ENCODE peak calls at places on chromosomes 16 and 17, in five cellular contexts. P is heart right ventricle, I is heart left ventricle, T is OCI-LY7, B is choroid plexus epithelial cell. D is an unnamed sample.

GRCh38 chr17:27451906-27452305 is 4.3 kb upstream of the KSR1 start:
- DNase-seq in I (no peak), T (no peak), P (no peak), B (no peak), D (no peak)

GRCh38 chr16:14502932-14503741 is 126.9 kb downstream of the PARN start:
- DNase-seq in P (no peak), T (no peak), B (peak), I (no peak), D (no peak)

GRCh38 chr17:81012574-81013447 is 21.2 kb downstream of the CHMP6 start:
- DNase-seq in T (no peak), B (no peak), P (no peak), I (no peak), D (no peak)

GRCh38 chr17:38532451-38532850 is 73.3 kb downstream of the SRCIN1 start:
- DNase-seq in P (no peak), I (no peak), T (no peak), B (no peak), D (no peak)

GRCh38 chr17:64339516-64340475 is 50.9 kb downstream of the PECAM1 start:
- DNase-seq in P (no peak), I (no peak), T (no peak), B (no peak), D (no peak)

GRCh38 chr17:80673152-80673920 is 128.7 kb downstream of the RPTOR start:
- DNase-seq in P (no peak), I (no peak), T (peak), B (peak), D (no peak)

GRCh38 chr16:19860146-19861030 is 24.3 kb downstream of the GPRC5B start:
- DNase-seq in T (no peak), B (peak), I (no peak), P (no peak), D (no peak)

GRCh38 chr17:9189870-9190269 is 168.6 kb downstream of the NTN1 start:
- DNase-seq in T (no peak), P (no peak), I (no peak), B (no peak), D (no peak)

GRCh38 chr16:61936522-61936921 is 99.7 kb downstream of the CDH8 start:
- DNase-seq in P (no peak), B (no peak), I (no peak), T (no peak), D (no peak)

GRCh38 chr16:72705806-72706205 is 342.1 kb downstream of the ZFHX3 start:
- DNase-seq in I (no peak), B (no peak), T (no peak), P (no peak), D (no peak)

GRCh38 chr17:44872131-44872768 is 24.6 kb downstream of the HIGD1B start:
- DNase-seq in T (no peak), I (no peak), P (peak), B (no peak), D (no peak)

GRCh38 chr17:45409659-45410076 is 23.0 kb downstream of the ARHGAP27 start:
- DNase-seq in P (no peak), T (peak), B (no peak), I (no peak), D (no peak)

GRCh38 chr16:65414284-65414984 is 292.6 kb upstream of the CDH11 start:
- DNase-seq in B (peak), I (no peak), T (no peak), P (no peak), D (no peak)

GRCh38 chr17:13395346-13395745 is 206.4 kb downstream of the HS3ST3A1 start:
- DNase-seq in I (no peak), T (no peak), B (peak), P (no peak), D (no peak)

GRCh38 chr17:63440127-63440769 is 5.9 kb downstream of the CYB561 start:
- DNase-seq in I (no peak), T (no peak), B (no peak), P (no peak), D (no peak)

GRCh38 chr17:47703191-47703591 is 9.2 kb downstream of the TBKBP1 start:
- DNase-seq in B (no peak), T (peak), I (no peak), P (no peak), D (no peak)

GRCh38 chr16:53054670-53055485 is at the start of gene CHD9:
- DNase-seq in I (peak), T (peak), B (peak), P (peak), D (peak)

GRCh38 chr17:74290340-74290739 is 16.3 kb downstream of the DNAI2 start:
- DNase-seq in T (no peak), B (no peak), I (no peak), P (no peak), D (no peak)

GRCh38 chr17:52027081-52027480 is 131.4 kb downstream of the CA10 start:
- DNase-seq in P (no peak), B (no peak), T (no peak), I (no peak), D (no peak)

GRCh38 chr16:8675183-8676159 is 1.1 kb downstream of the ABAT start:
- DNase-seq in I (no peak), B (peak), P (no peak), T (no peak), D (peak)

GRCh38 chr17:81084691-81085419 is 49.9 kb downstream of the BAIAP2 start:
- DNase-seq in I (no peak), P (no peak), T (no peak), B (no peak), D (no peak)

DNA sequence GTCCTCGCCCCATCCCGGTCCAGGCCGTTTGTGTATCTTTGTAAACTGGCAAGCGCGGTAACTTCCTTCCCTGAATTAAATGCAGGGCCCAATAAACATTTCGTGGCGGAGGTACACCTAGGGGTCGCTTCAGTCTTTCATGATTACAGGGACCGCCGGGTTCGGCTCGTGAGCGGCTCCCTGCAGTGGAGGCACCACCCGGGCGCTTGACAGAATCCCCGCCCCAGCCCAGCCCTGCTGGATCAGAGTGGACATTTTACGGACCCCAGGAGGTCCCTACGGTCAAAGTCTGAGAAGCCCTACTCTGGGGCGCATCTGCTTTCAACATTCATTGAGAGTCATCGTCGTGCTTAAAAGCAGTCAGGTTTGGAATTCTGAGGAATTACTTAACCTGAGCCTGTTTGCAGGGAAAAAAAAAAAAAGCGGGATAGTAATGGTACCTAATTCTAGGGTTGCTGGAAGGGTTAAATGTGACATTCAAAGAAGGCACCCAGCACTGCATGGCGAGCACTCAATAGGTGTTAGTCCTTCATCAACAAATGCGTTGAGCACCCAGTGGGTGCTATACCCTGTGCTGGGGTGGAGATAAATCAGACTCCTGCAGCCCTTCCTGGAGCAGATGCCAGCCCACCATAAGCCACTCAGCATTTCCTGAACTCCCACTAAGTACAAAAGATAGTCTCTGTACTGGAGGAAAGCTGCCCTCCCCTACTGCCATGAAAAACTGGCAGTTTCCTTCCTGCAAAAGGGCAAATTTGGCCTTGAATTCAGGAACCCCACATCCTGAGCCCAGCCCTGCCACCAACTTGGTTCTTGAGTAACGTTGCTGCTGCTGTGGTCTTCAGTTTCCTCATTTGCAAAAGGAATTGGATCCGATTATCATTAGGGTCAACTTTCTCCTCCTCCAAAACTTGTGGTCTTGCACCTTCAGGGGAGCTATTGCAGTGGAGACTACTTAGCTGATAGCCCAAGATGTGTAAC is 658 bp upstream of the DUSP3 start:
- DNase-seq in P (no peak), T (no peak), I (no peak), B (no peak), D (no peak)
- TF ChIP-seq CTCF in P (no peak), T (peak), I (no peak), B (peak), D (no peak)

DNA sequence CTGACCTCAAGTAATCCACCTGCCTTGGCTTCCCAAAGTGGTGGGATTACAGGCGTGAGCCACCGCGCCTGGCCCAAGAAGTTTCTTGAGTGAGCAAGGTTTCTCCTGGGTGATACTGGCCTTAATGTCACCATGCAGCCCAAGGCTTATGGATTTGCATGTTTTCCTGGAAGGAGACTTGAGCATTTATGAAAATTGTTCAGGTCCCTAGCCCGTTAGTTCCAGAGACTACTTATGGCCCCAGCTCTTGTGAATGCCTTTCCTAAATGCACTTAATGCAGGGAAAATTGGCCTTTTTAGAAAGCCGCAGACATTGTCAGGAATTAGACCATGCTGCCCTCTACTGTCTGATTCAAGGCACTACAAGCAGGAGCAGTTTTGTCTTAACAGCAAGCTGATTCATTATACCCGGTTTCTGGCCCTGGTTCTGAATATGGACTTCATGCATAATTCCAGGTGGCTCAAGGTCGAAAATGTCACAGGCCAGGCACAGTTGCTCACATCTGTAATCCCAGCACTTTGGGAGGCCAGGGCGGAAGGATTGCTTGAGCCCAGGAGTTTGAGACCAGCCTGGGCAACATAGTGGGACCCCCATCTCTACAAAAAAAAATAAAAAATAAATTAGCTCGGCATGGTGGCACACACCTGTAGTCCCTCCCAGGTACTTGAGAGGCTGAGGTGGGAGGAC is 91.3 kb downstream of the SNX29 start:
- DNase-seq in B (peak), T (peak), P (no peak), I (peak), D (peak)
- TF ChIP-seq CTCF in B (peak), T (peak), P (peak), I (peak), D (peak)

GRCh38 chr16:85891033-85891775 is 7.8 kb upstream of the IRF8 start:
- DNase-seq in I (no peak), P (no peak), T (no peak), B (peak), D (peak)

GRCh38 chr16:85897384-85897783 is 1.6 kb upstream of the IRF8 start:
- DNase-seq in I (no peak), P (no peak), B (no peak), T (peak), D (no peak)

GRCh38 chr16:85898521-85899442 is at the start of gene IRF8:
- DNase-seq in T (peak), B (peak), P (peak), I (peak), D (peak)

GRCh38 chr16:85891776-85892166 is 7.2 kb upstream of the IRF8 start:
- DNase-seq in B (no peak), I (no peak), T (no peak), P (no peak), D (no peak)

GRCh38 chr16:85894266-85894665 is 4.7 kb upstream of the IRF8 start:
- DNase-seq in T (peak), I (no peak), P (no peak), B (no peak), D (no peak)
- TF ChIP-seq CTCF in T (peak), I (no peak), P (no peak), B (no peak), D (no peak)

DNA sequence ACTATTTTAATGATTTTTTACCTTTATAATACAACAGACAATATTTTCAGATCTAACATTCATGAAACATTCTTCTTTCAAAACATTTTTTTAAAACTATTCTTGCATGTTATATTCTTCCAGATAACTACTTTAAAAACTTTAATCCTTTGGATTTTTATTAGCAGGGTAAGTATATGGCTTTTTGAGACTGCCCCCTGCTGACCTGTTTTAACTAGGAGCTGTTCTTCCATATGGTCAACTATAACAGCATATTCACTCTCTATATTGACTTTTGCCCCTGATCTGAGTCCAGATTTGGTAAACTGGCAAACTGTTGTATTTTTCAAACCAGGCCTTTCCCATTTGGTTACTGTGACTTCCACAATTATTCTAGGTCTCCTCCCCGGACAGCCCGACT is 16.5 kb downstream of the ZNF18 start:
- DNase-seq in B (peak), I (no peak), P (no peak), T (no peak), D (no peak)
- TF ChIP-seq CTCF in B (peak), I (no peak), P (no peak), T (peak), D (no peak)